ENCODE peak calls at places on chromosomes 12 and 14, in nine cellular contexts. One of them, this sample, is unnamed.

GRCh38 chr12:82966160-82966559 is 279.5 kb downstream of the TMTC2 start:
- DNase-seq in aorta: no peak
- DNase-seq in Peyer's patch: no peak
- DNase-seq in CD8-positive, alpha-beta T cell: no peak
- DNase-seq in NCI-H2081: no peak
- DNase-seq in NCI-H2171: no peak
- DNase-seq in foreskin melanocyte: no peak
- DNase-seq in HEK293T: no peak
- DNase-seq in stimulated activated CD4-positive, alpha-beta T cell treated with anti-CD3 and anti-CD28 coated beads, Interleukin-2, amount 100 ng/mL, for 48 hours: no peak
- DNase-seq in this sample: peak

GRCh38 chr12:131622422-131622955 is 88.4 kb upstream of the SFSWAP start:
- DNase-seq in aorta: no peak
- DNase-seq in Peyer's patch: no peak
- DNase-seq in CD8-positive, alpha-beta T cell: no peak
- DNase-seq in NCI-H2081: no peak
- DNase-seq in NCI-H2171: no peak
- DNase-seq in foreskin melanocyte: no peak
- DNase-seq in HEK293T: no peak
- DNase-seq in stimulated activated CD4-positive, alpha-beta T cell treated with anti-CD3 and anti-CD28 coated beads, Interleukin-2, amount 100 ng/mL, for 48 hours: no peak
- DNase-seq in this sample: no peak

GRCh38 chr12:98814254-98814653 is 169.2 kb downstream of the APAF1 start:
- DNase-seq in aorta: no peak
- DNase-seq in Peyer's patch: no peak
- DNase-seq in CD8-positive, alpha-beta T cell: no peak
- DNase-seq in NCI-H2081: no peak
- DNase-seq in NCI-H2171: no peak
- DNase-seq in foreskin melanocyte: no peak
- DNase-seq in HEK293T: no peak
- DNase-seq in stimulated activated CD4-positive, alpha-beta T cell treated with anti-CD3 and anti-CD28 coated beads, Interleukin-2, amount 100 ng/mL, for 48 hours: no peak
- DNase-seq in this sample: no peak

GRCh38 chr12:46699986-46700385 is 125.8 kb downstream of the SLC38A4 start:
- DNase-seq in aorta: no peak
- DNase-seq in Peyer's patch: no peak
- DNase-seq in CD8-positive, alpha-beta T cell: no peak
- DNase-seq in NCI-H2081: no peak
- DNase-seq in NCI-H2171: no peak
- DNase-seq in foreskin melanocyte: no peak
- DNase-seq in HEK293T: no peak
- DNase-seq in stimulated activated CD4-positive, alpha-beta T cell treated with anti-CD3 and anti-CD28 coated beads, Interleukin-2, amount 100 ng/mL, for 48 hours: no peak
- DNase-seq in this sample: no peak

GRCh38 chr12:57782608-57783465 is at the start of gene TSFM:
- DNase-seq in aorta: peak
- DNase-seq in Peyer's patch: peak
- DNase-seq in CD8-positive, alpha-beta T cell: peak
- DNase-seq in NCI-H2081: peak
- DNase-seq in NCI-H2171: peak
- DNase-seq in foreskin melanocyte: peak
- DNase-seq in HEK293T: peak
- DNase-seq in stimulated activated CD4-positive, alpha-beta T cell treated with anti-CD3 and anti-CD28 coated beads, Interleukin-2, amount 100 ng/mL, for 48 hours: peak
- DNase-seq in this sample: peak

GRCh38 chr14:76810953-76811400 is 1.7 kb downstream of the ANGEL1 start:
- DNase-seq in aorta: no peak
- DNase-seq in Peyer's patch: no peak
- DNase-seq in CD8-positive, alpha-beta T cell: no peak
- DNase-seq in NCI-H2081: no peak
- DNase-seq in NCI-H2171: no peak
- DNase-seq in foreskin melanocyte: peak
- DNase-seq in HEK293T: peak
- DNase-seq in stimulated activated CD4-positive, alpha-beta T cell treated with anti-CD3 and anti-CD28 coated beads, Interleukin-2, amount 100 ng/mL, for 48 hours: no peak
- DNase-seq in this sample: no peak

GRCh38 chr14:91996951-91997371 is 42.9 kb downstream of the TRIP11 start:
- DNase-seq in aorta: no peak
- DNase-seq in Peyer's patch: no peak
- DNase-seq in CD8-positive, alpha-beta T cell: no peak
- DNase-seq in NCI-H2081: peak
- DNase-seq in NCI-H2171: peak
- DNase-seq in foreskin melanocyte: peak
- DNase-seq in HEK293T: peak
- DNase-seq in stimulated activated CD4-positive, alpha-beta T cell treated with anti-CD3 and anti-CD28 coated beads, Interleukin-2, amount 100 ng/mL, for 48 hours: no peak
- DNase-seq in this sample: no peak

GRCh38 chr12:1927751-1928351 is 9.4 kb upstream of the CACNA2D4 start:
- DNase-seq in aorta: peak
- DNase-seq in Peyer's patch: no peak
- DNase-seq in CD8-positive, alpha-beta T cell: peak
- DNase-seq in NCI-H2081: no peak
- DNase-seq in NCI-H2171: no peak
- DNase-seq in foreskin melanocyte: no peak
- DNase-seq in HEK293T: no peak
- DNase-seq in stimulated activated CD4-positive, alpha-beta T cell treated with anti-CD3 and anti-CD28 coated beads, Interleukin-2, amount 100 ng/mL, for 48 hours: no peak
- DNase-seq in this sample: no peak

GRCh38 chr14:63164108-63164683 is 40.0 kb upstream of the RHOJ start:
- DNase-seq in aorta: no peak
- DNase-seq in Peyer's patch: no peak
- DNase-seq in CD8-positive, alpha-beta T cell: no peak
- DNase-seq in NCI-H2081: no peak
- DNase-seq in NCI-H2171: no peak
- DNase-seq in foreskin melanocyte: no peak
- DNase-seq in HEK293T: no peak
- DNase-seq in stimulated activated CD4-positive, alpha-beta T cell treated with anti-CD3 and anti-CD28 coated beads, Interleukin-2, amount 100 ng/mL, for 48 hours: no peak
- DNase-seq in this sample: no peak

GRCh38 chr12:6367065-6367968 is 8.0 kb downstream of the SCNN1A start:
- DNase-seq in aorta: peak
- DNase-seq in Peyer's patch: peak
- DNase-seq in CD8-positive, alpha-beta T cell: peak
- DNase-seq in NCI-H2081: no peak
- DNase-seq in NCI-H2171: no peak
- DNase-seq in foreskin melanocyte: no peak
- DNase-seq in HEK293T: peak
- DNase-seq in stimulated activated CD4-positive, alpha-beta T cell treated with anti-CD3 and anti-CD28 coated beads, Interleukin-2, amount 100 ng/mL, for 48 hours: no peak
- DNase-seq in this sample: peak

GRCh38 chr12:39287817-39288216 is 155.1 kb downstream of the KIF21A start:
- DNase-seq in aorta: no peak
- DNase-seq in Peyer's patch: no peak
- DNase-seq in CD8-positive, alpha-beta T cell: no peak
- DNase-seq in NCI-H2081: no peak
- DNase-seq in NCI-H2171: no peak
- DNase-seq in foreskin melanocyte: no peak
- DNase-seq in HEK293T: no peak
- DNase-seq in stimulated activated CD4-positive, alpha-beta T cell treated with anti-CD3 and anti-CD28 coated beads, Interleukin-2, amount 100 ng/mL, for 48 hours: no peak
- DNase-seq in this sample: no peak

GRCh38 chr12:29783773-29784666 is at the start of gene TMTC1:
- DNase-seq in aorta: peak
- DNase-seq in Peyer's patch: no peak
- DNase-seq in CD8-positive, alpha-beta T cell: no peak
- DNase-seq in NCI-H2081: peak
- DNase-seq in NCI-H2171: peak
- DNase-seq in foreskin melanocyte: no peak
- DNase-seq in HEK293T: peak
- DNase-seq in stimulated activated CD4-positive, alpha-beta T cell treated with anti-CD3 and anti-CD28 coated beads, Interleukin-2, amount 100 ng/mL, for 48 hours: peak
- DNase-seq in this sample: no peak

GRCh38 chr14:99267871-99268775 is 3.9 kb downstream of the BCL11B start:
- DNase-seq in aorta: no peak
- DNase-seq in Peyer's patch: no peak
- DNase-seq in CD8-positive, alpha-beta T cell: peak
- DNase-seq in NCI-H2081: no peak
- DNase-seq in NCI-H2171: peak
- DNase-seq in foreskin melanocyte: no peak
- DNase-seq in HEK293T: no peak
- DNase-seq in stimulated activated CD4-positive, alpha-beta T cell treated with anti-CD3 and anti-CD28 coated beads, Interleukin-2, amount 100 ng/mL, for 48 hours: peak
- DNase-seq in this sample: no peak

GRCh38 chr12:7439579-7440505 is 4.1 kb downstream of the CD163L1 start:
- DNase-seq in aorta: peak
- DNase-seq in Peyer's patch: no peak
- DNase-seq in CD8-positive, alpha-beta T cell: peak
- DNase-seq in NCI-H2081: peak
- DNase-seq in NCI-H2171: peak
- DNase-seq in foreskin melanocyte: no peak
- DNase-seq in HEK293T: peak
- DNase-seq in stimulated activated CD4-positive, alpha-beta T cell treated with anti-CD3 and anti-CD28 coated beads, Interleukin-2, amount 100 ng/mL, for 48 hours: peak
- DNase-seq in this sample: no peak

GRCh38 chr12:95385646-95386045 is 88.3 kb upstream of the METAP2 start:
- DNase-seq in aorta: no peak
- DNase-seq in Peyer's patch: no peak
- DNase-seq in CD8-positive, alpha-beta T cell: no peak
- DNase-seq in NCI-H2081: no peak
- DNase-seq in NCI-H2171: no peak
- DNase-seq in foreskin melanocyte: no peak
- DNase-seq in HEK293T: no peak
- DNase-seq in stimulated activated CD4-positive, alpha-beta T cell treated with anti-CD3 and anti-CD28 coated beads, Interleukin-2, amount 100 ng/mL, for 48 hours: no peak
- DNase-seq in this sample: no peak

GRCh38 chr14:81303258-81303935 is 82.6 kb upstream of the GTF2A1 start:
- DNase-seq in aorta: no peak
- DNase-seq in Peyer's patch: no peak
- DNase-seq in CD8-positive, alpha-beta T cell: no peak
- DNase-seq in NCI-H2081: peak
- DNase-seq in NCI-H2171: no peak
- DNase-seq in foreskin melanocyte: no peak
- DNase-seq in HEK293T: no peak
- DNase-seq in stimulated activated CD4-positive, alpha-beta T cell treated with anti-CD3 and anti-CD28 coated beads, Interleukin-2, amount 100 ng/mL, for 48 hours: peak
- DNase-seq in this sample: no peak

GRCh38 chr14:105074601-105075053 is 9.4 kb upstream of the GPR132 start:
- DNase-seq in aorta: peak
- DNase-seq in Peyer's patch: no peak
- DNase-seq in CD8-positive, alpha-beta T cell: no peak
- DNase-seq in NCI-H2081: no peak
- DNase-seq in NCI-H2171: peak
- DNase-seq in foreskin melanocyte: no peak
- DNase-seq in HEK293T: no peak
- DNase-seq in stimulated activated CD4-positive, alpha-beta T cell treated with anti-CD3 and anti-CD28 coated beads, Interleukin-2, amount 100 ng/mL, for 48 hours: no peak
- DNase-seq in this sample: no peak

GRCh38 chr14:81594012-81594411 is 60.4 kb upstream of the SEL1L start:
- DNase-seq in aorta: peak
- DNase-seq in Peyer's patch: no peak
- DNase-seq in CD8-positive, alpha-beta T cell: no peak
- DNase-seq in NCI-H2081: no peak
- DNase-seq in NCI-H2171: no peak
- DNase-seq in foreskin melanocyte: peak
- DNase-seq in HEK293T: no peak
- DNase-seq in stimulated activated CD4-positive, alpha-beta T cell treated with anti-CD3 and anti-CD28 coated beads, Interleukin-2, amount 100 ng/mL, for 48 hours: no peak
- DNase-seq in this sample: no peak

GRCh38 chr14:71726639-71727085 is 205.6 kb upstream of the RGS6 start:
- DNase-seq in aorta: peak
- DNase-seq in Peyer's patch: no peak
- DNase-seq in CD8-positive, alpha-beta T cell: no peak
- DNase-seq in NCI-H2081: no peak
- DNase-seq in NCI-H2171: no peak
- DNase-seq in foreskin melanocyte: no peak
- DNase-seq in HEK293T: no peak
- DNase-seq in stimulated activated CD4-positive, alpha-beta T cell treated with anti-CD3 and anti-CD28 coated beads, Interleukin-2, amount 100 ng/mL, for 48 hours: no peak
- DNase-seq in this sample: no peak

GRCh38 chr14:22887260-22887989 is 4.4 kb downstream of the REM2 start:
- DNase-seq in aorta: no peak
- DNase-seq in Peyer's patch: peak
- DNase-seq in CD8-positive, alpha-beta T cell: no peak
- DNase-seq in NCI-H2081: no peak
- DNase-seq in NCI-H2171: peak
- DNase-seq in foreskin melanocyte: peak
- DNase-seq in HEK293T: peak
- DNase-seq in stimulated activated CD4-positive, alpha-beta T cell treated with anti-CD3 and anti-CD28 coated beads, Interleukin-2, amount 100 ng/mL, for 48 hours: no peak
- DNase-seq in this sample: no peak

GRCh38 chr12:4821000-4821399 is 88.7 kb upstream of the KCNA1 start:
- DNase-seq in aorta: no peak
- DNase-seq in Peyer's patch: no peak
- DNase-seq in CD8-positive, alpha-beta T cell: no peak
- DNase-seq in NCI-H2081: no peak
- DNase-seq in NCI-H2171: no peak
- DNase-seq in foreskin melanocyte: no peak
- DNase-seq in HEK293T: no peak
- DNase-seq in stimulated activated CD4-positive, alpha-beta T cell treated with anti-CD3 and anti-CD28 coated beads, Interleukin-2, amount 100 ng/mL, for 48 hours: no peak
- DNase-seq in this sample: no peak

GRCh38 chr12:131800594-131801135 is 27.5 kb upstream of the MMP17 start:
- DNase-seq in aorta: no peak
- DNase-seq in Peyer's patch: no peak
- DNase-seq in CD8-positive, alpha-beta T cell: no peak
- DNase-seq in NCI-H2081: no peak
- DNase-seq in NCI-H2171: no peak
- DNase-seq in foreskin melanocyte: no peak
- DNase-seq in HEK293T: no peak
- DNase-seq in stimulated activated CD4-positive, alpha-beta T cell treated with anti-CD3 and anti-CD28 coated beads, Interleukin-2, amount 100 ng/mL, for 48 hours: no peak
- DNase-seq in this sample: no peak

GRCh38 chr14:105069887-105070759 is 4.9 kb upstream of the GPR132 start:
- DNase-seq in aorta: peak
- DNase-seq in Peyer's patch: peak
- DNase-seq in CD8-positive, alpha-beta T cell: no peak
- DNase-seq in NCI-H2081: no peak
- DNase-seq in NCI-H2171: no peak
- DNase-seq in foreskin melanocyte: no peak
- DNase-seq in HEK293T: no peak
- DNase-seq in stimulated activated CD4-positive, alpha-beta T cell treated with anti-CD3 and anti-CD28 coated beads, Interleukin-2, amount 100 ng/mL, for 48 hours: no peak
- DNase-seq in this sample: no peak

GRCh38 chr12:39199371-39199770 is 243.5 kb downstream of the KIF21A start:
- DNase-seq in aorta: no peak
- DNase-seq in Peyer's patch: no peak
- DNase-seq in CD8-positive, alpha-beta T cell: no peak
- DNase-seq in NCI-H2081: no peak
- DNase-seq in NCI-H2171: no peak
- DNase-seq in foreskin melanocyte: peak
- DNase-seq in HEK293T: no peak
- DNase-seq in stimulated activated CD4-positive, alpha-beta T cell treated with anti-CD3 and anti-CD28 coated beads, Interleukin-2, amount 100 ng/mL, for 48 hours: no peak
- DNase-seq in this sample: no peak

GRCh38 chr12:45918818-45919217 is 71.6 kb downstream of the SCAF11 start:
- DNase-seq in aorta: no peak
- DNase-seq in Peyer's patch: no peak
- DNase-seq in CD8-positive, alpha-beta T cell: no peak
- DNase-seq in NCI-H2081: no peak
- DNase-seq in NCI-H2171: no peak
- DNase-seq in foreskin melanocyte: no peak
- DNase-seq in HEK293T: no peak
- DNase-seq in stimulated activated CD4-positive, alpha-beta T cell treated with anti-CD3 and anti-CD28 coated beads, Interleukin-2, amount 100 ng/mL, for 48 hours: no peak
- DNase-seq in this sample: no peak

GRCh38 chr14:63192085-63192484 is 12.2 kb upstream of the RHOJ start:
- DNase-seq in aorta: no peak
- DNase-seq in Peyer's patch: no peak
- DNase-seq in CD8-positive, alpha-beta T cell: no peak
- DNase-seq in NCI-H2081: no peak
- DNase-seq in NCI-H2171: no peak
- DNase-seq in foreskin melanocyte: no peak
- DNase-seq in HEK293T: no peak
- DNase-seq in stimulated activated CD4-positive, alpha-beta T cell treated with anti-CD3 and anti-CD28 coated beads, Interleukin-2, amount 100 ng/mL, for 48 hours: no peak
- DNase-seq in this sample: no peak

GRCh38 chr12:113246478-113247122 is 25.3 kb downstream of the TPCN1 start:
- DNase-seq in aorta: no peak
- DNase-seq in Peyer's patch: no peak
- DNase-seq in CD8-positive, alpha-beta T cell: no peak
- DNase-seq in NCI-H2081: no peak
- DNase-seq in NCI-H2171: no peak
- DNase-seq in foreskin melanocyte: no peak
- DNase-seq in HEK293T: no peak
- DNase-seq in stimulated activated CD4-positive, alpha-beta T cell treated with anti-CD3 and anti-CD28 coated beads, Interleukin-2, amount 100 ng/mL, for 48 hours: no peak
- DNase-seq in this sample: no peak

GRCh38 chr12:96091833-96092232 is 56.4 kb upstream of the LTA4H start:
- DNase-seq in aorta: no peak
- DNase-seq in Peyer's patch: no peak
- DNase-seq in CD8-positive, alpha-beta T cell: no peak
- DNase-seq in NCI-H2081: no peak
- DNase-seq in NCI-H2171: no peak
- DNase-seq in foreskin melanocyte: no peak
- DNase-seq in HEK293T: no peak
- DNase-seq in stimulated activated CD4-positive, alpha-beta T cell treated with anti-CD3 and anti-CD28 coated beads, Interleukin-2, amount 100 ng/mL, for 48 hours: no peak
- DNase-seq in this sample: no peak

GRCh38 chr12:6341439-6342139 is at the start of gene TNFRSF1A:
- DNase-seq in aorta: peak
- DNase-seq in Peyer's patch: peak
- DNase-seq in CD8-positive, alpha-beta T cell: peak
- DNase-seq in NCI-H2081: no peak
- DNase-seq in NCI-H2171: no peak
- DNase-seq in foreskin melanocyte: peak
- DNase-seq in HEK293T: peak
- DNase-seq in stimulated activated CD4-positive, alpha-beta T cell treated with anti-CD3 and anti-CD28 coated beads, Interleukin-2, amount 100 ng/mL, for 48 hours: no peak
- DNase-seq in this sample: no peak